ENCODE peak calls at places on chromosomes 11 and 22, in eight cellular contexts. R is tibial nerve, Y is GM23248, A is body of pancreas, L is gastrocnemius medialis, F is mesenchymal stem cell, B is suprapubic skin, M is pancreas. Q is an unnamed sample.

GRCh38 chr11:113373306-113373705 is 14.3 kb upstream of the ANKK1 start:
- DNase-seq in A (no peak), L (no peak), Y (peak; percentile 94), M (no peak), R (no peak), F (peak; percentile 41), B (no peak), Q (no peak)

GRCh38 chr11:128784059-128784804 is 82.9 kb downstream of the KCNJ1 start:
- DNase-seq in M (no peak), F (no peak), Y (no peak), L (no peak), A (no peak), R (no peak), B (no peak), Q (no peak)

GRCh38 chr11:100574894-100575769 is 112.0 kb upstream of the ARHGAP42 start:
- DNase-seq in A (no peak), F (peak; percentile 55), Y (peak; percentile 21), R (no peak), M (no peak), L (no peak), B (no peak), Q (no peak)

GRCh38 chr22:30773919-30774318 is 79.2 kb downstream of the OSBP2 start:
- DNase-seq in R (no peak), L (no peak), F (no peak), B (no peak), Y (no peak), M (no peak), A (no peak), Q (no peak)

GRCh38 chr22:50620861-50621490 is 7.0 kb downstream of the ARSA start:
- DNase-seq in R (no peak), Y (peak; percentile 36), B (no peak), L (no peak), M (no peak), A (peak; percentile 22), F (no peak), Q (no peak)

GRCh38 chr11:15911377-15912044 is 444.8 kb downstream of the SOX6 start:
- DNase-seq in A (peak; percentile 23), Y (no peak), L (peak; percentile 56), B (peak; percentile 35), F (peak; percentile 84), R (peak; percentile 53), M (no peak), Q (no peak)

GRCh38 chr11:13720940-13721339 is 52.5 kb downstream of the FAR1 start:
- DNase-seq in L (no peak), Y (peak; percentile 11), R (no peak), A (no peak), B (no peak), M (no peak), F (no peak), Q (no peak)

GRCh38 chr11:117610045-117610444 is 187.0 kb downstream of the DSCAML1 start:
- DNase-seq in Y (no peak), A (no peak), R (no peak), L (no peak), B (no peak), F (no peak), M (no peak), Q (no peak)

GRCh38 chr11:76288166-76288978 is 82.1 kb upstream of the WNT11 start:
- DNase-seq in A (no peak), Y (no peak), L (no peak), R (no peak), M (no peak), F (no peak), B (no peak), Q (no peak)

GRCh38 chr11:134527382-134528243 is 115.6 kb upstream of the B3GAT1 start:
- DNase-seq in B (peak; percentile 59), M (no peak), R (no peak), L (no peak), Y (no peak), A (peak; percentile 1), F (no peak), Q (no peak)

GRCh38 chr11:102836290-102836875 is 7.0 kb downstream of the MMP3 start:
- DNase-seq in R (peak; percentile 32), L (peak; percentile 26), A (no peak), M (no peak), F (peak; percentile 24), B (no peak), Y (peak; percentile 88), Q (no peak)

GRCh38 chr11:288328-289144 is at the start of gene PGGHG:
- DNase-seq in Y (peak; percentile 73), L (peak; percentile 43), M (peak; percentile 69), R (peak; percentile 43), B (peak; percentile 85), F (peak; percentile 56), A (peak; percentile 83), Q (peak; percentile 51)

GRCh38 chr11:111402411-111402810 is 23.3 kb upstream of the POU2AF1 start:
- DNase-seq in Y (no peak), L (no peak), M (peak; percentile 47), F (no peak), B (no peak), R (no peak), A (peak; percentile 45), Q (no peak)

GRCh38 chr11:72333657-72334056 is 89.7 kb upstream of the PHOX2A start:
- DNase-seq in R (no peak), L (no peak), B (no peak), Y (no peak), M (no peak), A (no peak), F (peak; percentile 66), Q (no peak)

GRCh38 chr11:112670806-112671570 is 290.2 kb upstream of the NCAM1 start:
- DNase-seq in B (no peak), L (no peak), A (no peak), M (no peak), F (no peak), Y (no peak), R (no peak), Q (no peak)

GRCh38 chr11:77779935-77780334 is 40.6 kb downstream of the RSF1 start:
- DNase-seq in M (no peak), F (peak; percentile 41), Y (peak; percentile 40), L (no peak), B (no peak), R (no peak), A (no peak), Q (no peak)

GRCh38 chr11:39668640-39669039 is 1790.8 kb downstream of the LRRC4C start:
- DNase-seq in A (no peak), F (peak; percentile 49), B (no peak), R (no peak), Y (no peak), L (no peak), M (no peak), Q (no peak)

GRCh38 chr11:70326843-70327242 is 56.4 kb downstream of the PPFIA1 start:
- DNase-seq in M (no peak), Y (no peak), F (no peak), A (no peak), B (no peak), L (no peak), R (no peak), Q (no peak)

GRCh38 chr11:69268911-69269310 is 25.0 kb upstream of the MYEOV start:
- DNase-seq in R (no peak), F (no peak), B (no peak), M (no peak), Y (no peak), A (no peak), L (no peak), Q (no peak)

GRCh38 chr22:49331223-49331815 is 496.4 kb downstream of the BRD1 start:
- DNase-seq in A (no peak), L (no peak), M (no peak), F (no peak), Y (no peak), B (peak; percentile 16), R (no peak), Q (no peak)
- H3K27me3 ChIP-seq in A (no peaks in the 10 kb centered on the region), L (no peaks in the 10 kb centered on the region), M (no peaks in the 10 kb centered on the region), F (no peaks in the 10 kb centered on the region), Y (no peaks in the 10 kb centered on the region), B (peaks cover 41% of the 10 kb centered on the region), R (no peaks in the 10 kb centered on the region), Q (no peaks in the 10 kb centered on the region)

GRCh38 chr22:22770881-22771280 is 116.7 kb upstream of the IGLL5 start:
- DNase-seq in F (no peak), A (no peak), R (no peak), M (no peak), Y (no peak), B (no peak), L (no peak), Q (no peak)
- H3K27me3 ChIP-seq in F (peaks cover 17% of the 10 kb centered on the region), A (no peaks in the 10 kb centered on the region), R (no peaks in the 10 kb centered on the region), M (no peaks in the 10 kb centered on the region), Y (peaks cover 21% of the 10 kb centered on the region), B (peaks cover 23% of the 10 kb centered on the region), L (peaks cover 7% of the 10 kb centered on the region), Q (no peaks in the 10 kb centered on the region)

GRCh38 chr11:45414082-45414481 is 127.9 kb upstream of the SYT13 start:
- DNase-seq in M (no peak), L (no peak), F (no peak), A (no peak), Y (no peak), B (no peak), R (no peak), Q (no peak)

GRCh38 chr11:45412033-45412432 is 125.9 kb upstream of the SYT13 start:
- DNase-seq in A (no peak), B (no peak), M (no peak), L (no peak), Y (no peak), F (peak; percentile 24), R (no peak), Q (no peak)

GRCh38 chr11:45411221-45411946 is 125.2 kb upstream of the SYT13 start:
- DNase-seq in L (no peak), R (no peak), F (peak; percentile 42), B (no peak), A (no peak), Y (peak; percentile 53), M (no peak), Q (no peak)

GRCh38 chr11:45412521-45412920 is 126.4 kb upstream of the SYT13 start:
- DNase-seq in Y (no peak), L (no peak), M (no peak), B (no peak), A (no peak), F (no peak), R (no peak), Q (no peak)

GRCh38 chr11:45413156-45413833 is 127.2 kb upstream of the SYT13 start:
- DNase-seq in F (no peak), A (no peak), Y (peak; percentile 12), B (no peak), R (no peak), M (no peak), L (no peak), Q (no peak)
- H3K27me3 ChIP-seq in F (no peaks in the 10 kb centered on the region), A (no peaks in the 10 kb centered on the region), Y (peaks cover 16% of the 10 kb centered on the region), B (peaks cover 48% of the 10 kb centered on the region), R (no peaks in the 10 kb centered on the region), M (no peaks in the 10 kb centered on the region), L (peaks cover 8% of the 10 kb centered on the region), Q (no peaks in the 10 kb centered on the region)

DNA sequence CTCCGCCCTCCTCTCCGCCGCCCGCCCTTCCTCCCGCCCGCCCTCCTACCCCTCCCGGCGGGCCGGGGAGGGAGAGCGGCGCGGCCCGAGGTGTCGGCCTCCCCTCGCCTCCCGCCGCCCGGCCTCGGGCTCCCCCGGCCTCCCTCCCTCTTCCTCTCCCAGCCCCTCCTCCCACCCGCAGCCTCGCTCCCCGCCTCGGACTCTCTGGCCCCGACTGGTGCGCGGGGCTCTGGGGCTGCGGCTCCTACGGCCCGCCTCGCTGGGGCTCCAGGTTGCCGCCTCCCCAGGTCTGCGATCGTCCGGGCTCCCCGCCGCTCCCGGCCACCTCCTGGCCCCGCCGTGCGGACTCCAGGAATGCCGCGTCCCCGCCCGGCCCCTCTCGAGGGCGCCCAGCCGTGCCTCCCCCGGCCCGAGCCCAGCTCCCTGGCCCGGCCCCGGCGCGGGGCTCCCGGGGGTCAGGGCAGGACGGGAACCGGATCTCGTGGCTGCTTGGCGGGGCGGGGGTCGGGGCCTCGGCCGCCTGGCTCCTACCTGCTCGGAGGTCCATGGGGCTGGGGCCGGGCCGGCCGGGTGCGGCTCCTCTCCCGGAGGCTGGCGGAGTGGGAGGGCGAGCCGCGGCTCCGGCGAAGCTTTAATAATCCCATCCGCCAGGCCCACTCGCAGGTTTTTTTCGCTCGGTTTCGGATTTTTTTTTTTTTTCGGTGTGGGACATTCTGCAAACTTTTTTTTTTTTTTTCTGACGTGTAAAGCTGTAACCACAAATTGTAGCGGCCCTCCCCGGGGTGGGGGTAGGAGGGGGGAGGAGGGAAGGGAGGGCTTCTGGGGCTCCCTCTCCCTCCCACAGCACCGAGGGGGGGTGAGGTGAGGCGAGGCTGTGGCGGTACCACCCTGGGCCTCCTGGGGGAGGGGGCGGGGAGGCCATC is at the start of gene CLCF1:
- DNase-seq in R (no peak), L (peak; percentile 41), A (peak; percentile 68), Y (peak; percentile 94), B (no peak), F (peak; percentile 78), M (peak; percentile 69), Q (peak; percentile 83)
- H3K27me3 ChIP-seq in R (no peaks in the 10 kb centered on the region), L (peaks cover 23% of the 10 kb centered on the region), A (no peaks in the 10 kb centered on the region), Y (no peaks in the 10 kb centered on the region), B (no peaks in the 10 kb centered on the region), F (no peaks in the 10 kb centered on the region), M (no peaks in the 10 kb centered on the region), Q (no peaks in the 10 kb centered on the region)

Q was measured in ovary.